ENCODE peak calls at places on chromosomes 1 and 21, in seven cellular contexts. S, Z, J, G, P, E and X are unnamed samples.

GRCh38 chr1:160916666-160917065 is 31.7 kb upstream of the ITLN1 start:
- DNase-seq in S (no peak), Z (no peak), J (no peak), G (no peak), P (no peak), E (no peak), X (no peak)

GRCh38 chr1:164602480-164603093 is 43.6 kb downstream of the PBX1 start:
- DNase-seq in S (no peak), Z (peak; percentile 82), J (no peak), G (no peak), P (no peak), E (peak; percentile 61), X (no peak)

GRCh38 chr1:180262628-180263488 is 32.8 kb downstream of the LHX4 start:
- DNase-seq in S (no peak), Z (no peak), J (no peak), G (no peak), P (no peak), E (peak; percentile 40), X (no peak)

GRCh38 chr1:59674605-59675004 is 140.1 kb upstream of the HOOK1 start:
- DNase-seq in S (no peak), Z (no peak), J (no peak), G (no peak), P (peak; percentile 27), E (no peak), X (no peak)

GRCh38 chr1:224054611-224055010 is 59.3 kb upstream of the FBXO28 start:
- DNase-seq in S (no peak), Z (no peak), J (no peak), G (no peak), P (no peak), E (no peak), X (no peak)

GRCh38 chr1:21537932-21538630 is 28.9 kb downstream of the ALPL start:
- DNase-seq in S (no peak), Z (peak; percentile 23), J (no peak), G (no peak), P (no peak), E (no peak), X (no peak)

GRCh38 chr1:63320024-63320799 is 2.2 kb upstream of the FOXD3 start:
- DNase-seq in S (no peak), Z (no peak), J (peak; percentile 15), G (no peak), P (no peak), E (no peak), X (no peak)

GRCh38 chr21:15895142-15896106 is 165.6 kb downstream of the USP25 start:
- DNase-seq in S (no peak), Z (no peak), J (no peak), G (no peak), P (no peak), E (peak; percentile 79), X (no peak)

GRCh38 chr1:178134061-178134460 is 40.2 kb downstream of the RASAL2 start:
- DNase-seq in S (no peak), Z (no peak), J (no peak), G (no peak), P (peak; percentile 33), E (peak; percentile 90), X (no peak)

GRCh38 chr1:74933500-74933899 is 200.5 kb downstream of the TYW3 start:
- DNase-seq in S (no peak), Z (no peak), J (no peak), G (no peak), P (no peak), E (no peak), X (no peak)

GRCh38 chr21:28311776-28312175 is 680.9 kb downstream of the LTN1 start:
- DNase-seq in S (no peak), Z (no peak), J (no peak), G (no peak), P (no peak), E (peak; percentile 71), X (no peak)

GRCh38 chr1:204107892-204108291 is 35.0 kb downstream of the SOX13 start:
- DNase-seq in S (no peak), Z (no peak), J (no peak), G (no peak), P (no peak), E (no peak), X (no peak)

GRCh38 chr1:19445417-19446342 is 39.7 kb downstream of the CAPZB start:
- DNase-seq in S (no peak), Z (peak; percentile 81), J (no peak), G (no peak), P (no peak), E (peak; percentile 55), X (no peak)

GRCh38 chr1:7630378-7630777 is 140.7 kb upstream of the VAMP3 start:
- DNase-seq in S (no peak), Z (no peak), J (no peak), G (no peak), P (no peak), E (no peak), X (no peak)

GRCh38 chr1:41958015-41958673 is 39.4 kb upstream of the HIVEP3 start:
- DNase-seq in S (no peak), Z (no peak), J (no peak), G (no peak), P (no peak), E (no peak), X (no peak)

GRCh38 chr1:181111559-181111958 is 23.1 kb downstream of the IER5 start:
- DNase-seq in S (no peak), Z (no peak), J (no peak), G (no peak), P (no peak), E (peak; percentile 54), X (no peak)

GRCh38 chr1:47809301-47810084 is 187.7 kb downstream of the TRABD2B start:
- DNase-seq in S (no peak), Z (no peak), J (no peak), G (no peak), P (no peak), E (peak; percentile 48), X (no peak)

GRCh38 chr1:51643362-51643761 is 26.5 kb downstream of the OSBPL9 start:
- DNase-seq in S (no peak), Z (no peak), J (no peak), G (no peak), P (no peak), E (no peak), X (no peak)

GRCh38 chr1:22689505-22689904 is 21.1 kb upstream of the EPHB2 start:
- DNase-seq in S (no peak), Z (no peak), J (no peak), G (no peak), P (no peak), E (peak; percentile 99), X (no peak)